ENCODE peak calls at places on chromosomes 7 and 10, in nine cellular contexts. One of them, this sample, is unnamed.

GRCh38 chr10:112950714-112951348 is 784 bp downstream of the TCF7L2 start:
- DNase-seq in right atrium auricular region: no peak
- DNase-seq in neural crest cell: peak
- DNase-seq in Caco-2: peak
- DNase-seq in MCF 10A: peak
- DNase-seq in activated naive CD4-positive, alpha-beta T cell treated with anti-CD3 and anti-CD28 coated beads, Interleukin-2, amount 10 ng/mL, durations not matched to agents 7 days and 5 days: no peak
- DNase-seq in aorta: peak
- DNase-seq in endothelial cell: peak
- DNase-seq in heart right ventricle: peak
- DNase-seq in this sample: no peak

GRCh38 chr7:92785923-92786322 is 50.5 kb downstream of the CDK6 start:
- DNase-seq in right atrium auricular region: no peak
- DNase-seq in neural crest cell: no peak
- DNase-seq in Caco-2: no peak
- DNase-seq in MCF 10A: peak
- DNase-seq in activated naive CD4-positive, alpha-beta T cell treated with anti-CD3 and anti-CD28 coated beads, Interleukin-2, amount 10 ng/mL, durations not matched to agents 7 days and 5 days: no peak
- DNase-seq in aorta: no peak
- DNase-seq in endothelial cell: no peak
- DNase-seq in heart right ventricle: no peak
- DNase-seq in this sample: no peak

GRCh38 chr10:4144802-4145201 is 359.8 kb upstream of the KLF6 start:
- DNase-seq in right atrium auricular region: no peak
- DNase-seq in neural crest cell: no peak
- DNase-seq in Caco-2: no peak
- DNase-seq in MCF 10A: peak
- DNase-seq in activated naive CD4-positive, alpha-beta T cell treated with anti-CD3 and anti-CD28 coated beads, Interleukin-2, amount 10 ng/mL, durations not matched to agents 7 days and 5 days: no peak
- DNase-seq in aorta: no peak
- DNase-seq in endothelial cell: no peak
- DNase-seq in heart right ventricle: no peak
- DNase-seq in this sample: peak

GRCh38 chr10:77422491-77423338 is 214.9 kb downstream of the KCNMA1 start:
- DNase-seq in right atrium auricular region: no peak
- DNase-seq in neural crest cell: no peak
- DNase-seq in Caco-2: no peak
- DNase-seq in MCF 10A: no peak
- DNase-seq in activated naive CD4-positive, alpha-beta T cell treated with anti-CD3 and anti-CD28 coated beads, Interleukin-2, amount 10 ng/mL, durations not matched to agents 7 days and 5 days: no peak
- DNase-seq in aorta: peak
- DNase-seq in endothelial cell: no peak
- DNase-seq in heart right ventricle: no peak
- DNase-seq in this sample: no peak

GRCh38 chr10:25547391-25547790 is 372.6 kb downstream of the GPR158 start:
- DNase-seq in right atrium auricular region: no peak
- DNase-seq in neural crest cell: no peak
- DNase-seq in Caco-2: no peak
- DNase-seq in MCF 10A: no peak
- DNase-seq in activated naive CD4-positive, alpha-beta T cell treated with anti-CD3 and anti-CD28 coated beads, Interleukin-2, amount 10 ng/mL, durations not matched to agents 7 days and 5 days: no peak
- DNase-seq in aorta: no peak
- DNase-seq in endothelial cell: peak
- DNase-seq in heart right ventricle: no peak
- DNase-seq in this sample: no peak

GRCh38 chr7:5769571-5769970 is 11.9 kb downstream of the RNF216 start:
- DNase-seq in right atrium auricular region: no peak
- DNase-seq in neural crest cell: no peak
- DNase-seq in Caco-2: no peak
- DNase-seq in MCF 10A: no peak
- DNase-seq in activated naive CD4-positive, alpha-beta T cell treated with anti-CD3 and anti-CD28 coated beads, Interleukin-2, amount 10 ng/mL, durations not matched to agents 7 days and 5 days: no peak
- DNase-seq in aorta: no peak
- DNase-seq in endothelial cell: no peak
- DNase-seq in heart right ventricle: no peak
- DNase-seq in this sample: no peak

GRCh38 chr10:121070671-121071070 is 219.5 kb downstream of the WDR11 start:
- DNase-seq in right atrium auricular region: no peak
- DNase-seq in neural crest cell: no peak
- DNase-seq in Caco-2: no peak
- DNase-seq in MCF 10A: no peak
- DNase-seq in activated naive CD4-positive, alpha-beta T cell treated with anti-CD3 and anti-CD28 coated beads, Interleukin-2, amount 10 ng/mL, durations not matched to agents 7 days and 5 days: no peak
- DNase-seq in aorta: no peak
- DNase-seq in endothelial cell: no peak
- DNase-seq in heart right ventricle: no peak
- DNase-seq in this sample: no peak

GRCh38 chr7:36945612-36946400 is 221.5 kb upstream of the AOAH start:
- DNase-seq in right atrium auricular region: no peak
- DNase-seq in neural crest cell: no peak
- DNase-seq in Caco-2: peak
- DNase-seq in MCF 10A: no peak
- DNase-seq in activated naive CD4-positive, alpha-beta T cell treated with anti-CD3 and anti-CD28 coated beads, Interleukin-2, amount 10 ng/mL, durations not matched to agents 7 days and 5 days: no peak
- DNase-seq in aorta: no peak
- DNase-seq in endothelial cell: no peak
- DNase-seq in heart right ventricle: no peak
- DNase-seq in this sample: no peak

GRCh38 chr10:50526185-50526584 is 97.6 kb downstream of the SGMS1 start:
- DNase-seq in right atrium auricular region: no peak
- DNase-seq in neural crest cell: no peak
- DNase-seq in Caco-2: no peak
- DNase-seq in MCF 10A: no peak
- DNase-seq in activated naive CD4-positive, alpha-beta T cell treated with anti-CD3 and anti-CD28 coated beads, Interleukin-2, amount 10 ng/mL, durations not matched to agents 7 days and 5 days: no peak
- DNase-seq in aorta: no peak
- DNase-seq in endothelial cell: no peak
- DNase-seq in heart right ventricle: no peak
- DNase-seq in this sample: no peak

GRCh38 chr7:16428672-16429071 is 7.3 kb upstream of the CRPPA start:
- DNase-seq in right atrium auricular region: no peak
- DNase-seq in neural crest cell: no peak
- DNase-seq in Caco-2: no peak
- DNase-seq in MCF 10A: no peak
- DNase-seq in activated naive CD4-positive, alpha-beta T cell treated with anti-CD3 and anti-CD28 coated beads, Interleukin-2, amount 10 ng/mL, durations not matched to agents 7 days and 5 days: no peak
- DNase-seq in aorta: no peak
- DNase-seq in endothelial cell: no peak
- DNase-seq in heart right ventricle: no peak
- DNase-seq in this sample: no peak